ENCODE peak calls at places on chromosomes 16 and 17, in eight cellular contexts. B is A673; Q is astrocyte; J is adrenal gland; L is ascending aorta; Z is CD4-positive, alpha-beta memory T cell; O is thyroid gland; A is H9. X is an unnamed sample. For H3K4me1, the result is how much of the 10 kb centered on the place peaks cover.

GRCh38 chr16:68073902-68074760 is 11.0 kb upstream of the NFATC3 start:
- DNase-seq in Z (no peak), B (no peak), A (no peak), J (no peak), L (no peak), Q (no peak), O (no peak), X (no peak)

GRCh38 chr17:13759936-13760335 is 158.2 kb upstream of the HS3ST3A1 start:
- DNase-seq in Q (no peak), A (no peak), Z (no peak), B (no peak), O (no peak), L (no peak), J (no peak), X (no peak)

GRCh38 chr17:45132569-45133463 is 501 bp upstream of the PLCD3 start:
- DNase-seq in L (no peak), J (peak), Z (peak), O (peak), A (peak), Q (peak), B (peak), X (peak)

GRCh38 chr17:43393944-43394482 is 4.8 kb upstream of the ARL4D start:
- DNase-seq in A (peak), L (peak), O (peak), B (peak), Q (peak), Z (peak), J (peak), X (peak)

GRCh38 chr17:82970067-82970466 is 109.3 kb upstream of the METRNL start:
- DNase-seq in L (no peak), J (no peak), B (no peak), Q (no peak), A (peak), O (no peak), Z (no peak), X (no peak)

GRCh38 chr17:82598256-82599011 is 49.8 kb downstream of the WDR45B start:
- DNase-seq in L (no peak), Z (no peak), J (no peak), B (no peak), A (no peak), Q (peak), O (no peak), X (no peak)

GRCh38 chr17:80769936-80770625 is 221.6 kb upstream of the CHMP6 start:
- DNase-seq in J (no peak), A (no peak), O (no peak), L (no peak), Q (no peak), Z (no peak), B (no peak), X (no peak)

GRCh38 chr16:50151322-50151721 is 1.8 kb upstream of the TENT4B start:
- DNase-seq in L (no peak), Z (no peak), B (no peak), A (no peak), O (no peak), Q (no peak), J (no peak), X (no peak)

GRCh38 chr16:58110590-58111330 is 18.4 kb downstream of the CFAP20 start:
- DNase-seq in O (no peak), B (peak), L (no peak), Q (no peak), Z (no peak), A (no peak), J (no peak), X (no peak)

GRCh38 chr17:57999496-58000017 is 7.5 kb downstream of the SRSF1 start:
- DNase-seq in B (peak), O (no peak), Z (peak), L (no peak), A (no peak), J (no peak), Q (peak), X (no peak)

GRCh38 chr17:27797390-27798091 is 2.8 kb downstream of the NOS2 start:
- DNase-seq in A (no peak), Q (no peak), L (no peak), B (no peak), J (no peak), Z (no peak), O (no peak), X (no peak)

GRCh38 chr17:50459081-50459676 is 9.5 kb downstream of the CHAD start:
- DNase-seq in J (no peak), L (no peak), B (no peak), O (no peak), A (no peak), Z (no peak), Q (no peak), X (peak)

GRCh38 chr16:66928702-66929388 is 3.5 kb upstream of the RRAD start:
- DNase-seq in O (peak), Q (no peak), J (no peak), B (peak), L (no peak), A (peak), Z (no peak), X (no peak)

DNA sequence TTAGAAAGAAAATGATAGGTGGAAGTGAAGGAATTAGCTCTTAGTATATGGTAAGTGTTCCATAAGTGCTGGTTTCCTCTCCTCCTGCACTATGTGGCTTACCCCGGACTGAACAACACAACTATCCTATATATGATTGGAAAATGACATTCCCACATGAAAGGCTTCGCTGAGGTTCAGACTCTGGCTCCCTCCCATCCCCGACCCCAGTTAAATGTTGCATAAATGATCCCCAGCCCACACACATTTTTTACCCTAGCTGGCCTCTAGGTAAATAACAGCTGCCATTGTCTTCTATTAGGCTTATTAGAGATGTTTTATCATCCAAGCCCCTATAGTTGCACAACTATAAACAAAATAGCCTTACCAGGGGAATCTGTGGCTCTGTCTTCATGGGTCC is 495.6 kb upstream of the CDH11 start:
- DNase-seq in J (no peak), A (no peak), Z (no peak), O (no peak), B (no peak), Q (no peak), L (no peak), X (no peak)
- H3K4me1 ChIP-seq in J (under half), A (under half), Z (under half), O (under half), B (under half), Q (under half), L (under half), X (under half)

GRCh38 chr17:79484600-79485398 is 126.1 kb downstream of the RBFOX3 start:
- DNase-seq in B (no peak), O (no peak), J (no peak), A (no peak), Q (no peak), L (no peak), Z (no peak), X (no peak)

GRCh38 chr17:79485399-79485985 is 125.4 kb downstream of the RBFOX3 start:
- DNase-seq in A (no peak), O (no peak), J (no peak), B (no peak), Q (no peak), L (no peak), Z (no peak), X (no peak)

GRCh38 chr17:79485991-79486390 is 124.9 kb downstream of the RBFOX3 start:
- DNase-seq in O (no peak), Z (no peak), L (no peak), Q (no peak), J (no peak), A (peak), B (no peak), X (no peak)

GRCh38 chr17:79483842-79484241 is 127.0 kb downstream of the RBFOX3 start:
- DNase-seq in O (no peak), L (no peak), B (no peak), Z (no peak), Q (no peak), J (no peak), A (no peak), X (no peak)

GRCh38 chr17:79487149-79487548 is 123.7 kb downstream of the RBFOX3 start:
- DNase-seq in A (no peak), O (no peak), L (no peak), Q (no peak), Z (no peak), J (no peak), B (no peak), X (no peak)
- H3K27ac ChIP-seq in A (no peak), O (no peak), L (no peak), Q (no peak), Z (no peak), J (no peak), B (no peak), X (no peak)

GRCh38 chr17:35083071-35083470 is 19.6 kb upstream of the RFFL start:
- DNase-seq in Z (no peak), J (no peak), O (no peak), A (no peak), Q (no peak), L (no peak), B (no peak), X (no peak)
- H3K4me1 ChIP-seq in Z (half or more), J (under half), O (under half), A (under half), Q (under half), L (under half), B (under half), X (half or more)

GRCh38 chr16:11566398-11566797 is 20.3 kb downstream of the LITAF start:
- DNase-seq in L (no peak), O (no peak), A (no peak), B (no peak), Z (no peak), Q (no peak), J (no peak), X (no peak)

GRCh38 chr16:11570258-11570657 is 16.5 kb downstream of the LITAF start:
- DNase-seq in Z (no peak), Q (no peak), B (no peak), L (no peak), J (no peak), A (no peak), O (no peak), X (no peak)

GRCh38 chr16:11571549-11571948 is 15.2 kb downstream of the LITAF start:
- DNase-seq in L (no peak), Z (no peak), O (no peak), B (no peak), A (no peak), J (no peak), Q (no peak), X (no peak)

GRCh38 chr16:11572301-11572995 is 14.3 kb downstream of the LITAF start:
- DNase-seq in O (no peak), J (no peak), Z (peak), B (no peak), Q (no peak), A (no peak), L (no peak), X (no peak)

DNA sequence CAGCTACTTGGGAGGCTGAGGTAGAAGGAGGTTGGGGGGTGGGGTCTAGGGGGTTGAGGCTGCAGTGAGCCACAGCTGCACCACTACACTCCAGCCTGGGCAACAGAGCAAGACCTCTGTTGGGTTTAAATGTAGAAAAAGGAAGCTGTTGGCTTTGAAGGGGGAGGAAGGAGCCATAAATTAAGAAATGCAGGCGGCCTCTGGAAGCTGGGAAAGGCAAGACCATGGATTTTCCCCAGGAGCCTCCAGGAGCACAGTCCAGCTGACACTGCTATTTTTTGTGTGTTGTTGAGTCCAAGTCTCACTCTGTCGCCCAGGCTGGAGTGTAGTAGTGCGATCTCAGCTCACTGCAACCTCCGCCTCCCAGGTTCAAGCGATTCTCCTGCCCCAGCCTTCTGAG is 15.9 kb downstream of the LITAF start:
- DNase-seq in B (no peak), O (no peak), J (no peak), L (no peak), A (no peak), Z (no peak), Q (no peak), X (no peak)
- H3K27ac ChIP-seq in B (no peak), O (no peak), J (no peak), L (no peak), A (no peak), Z (no peak), Q (no peak), X (no peak)

DNA sequence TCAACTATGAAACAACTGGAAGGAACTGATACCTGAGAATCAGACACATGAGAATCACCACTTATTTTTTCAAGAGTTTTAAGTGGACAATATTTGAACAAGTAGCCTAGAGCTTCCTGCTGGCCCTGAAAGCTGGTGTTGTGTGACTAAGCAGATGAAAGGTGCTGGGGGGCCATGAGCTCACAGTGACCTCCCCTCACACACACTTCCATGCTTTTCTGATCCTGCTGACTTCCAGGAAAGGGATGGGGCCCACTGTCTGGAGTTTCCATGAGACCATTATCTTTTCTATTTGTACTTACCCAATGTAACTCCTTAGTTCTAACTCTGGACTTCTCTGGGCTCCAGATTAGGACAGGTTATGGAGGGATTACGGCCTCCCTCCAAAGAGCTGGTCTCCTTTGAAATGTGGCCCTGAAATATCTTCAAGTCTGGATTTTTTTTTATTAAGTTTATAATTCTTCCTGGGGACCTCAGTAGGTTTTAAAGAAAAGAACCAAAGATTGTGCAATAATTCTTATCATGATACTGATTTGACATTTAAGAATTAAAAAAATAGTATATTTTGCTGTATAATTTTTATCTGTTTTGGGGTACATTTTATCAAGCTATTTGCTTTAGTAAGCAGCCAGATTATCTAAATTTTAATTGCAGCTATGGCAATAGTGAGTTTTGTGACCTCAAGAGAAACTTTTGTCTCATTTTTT is 4.9 kb downstream of the CAPNS2 start:
- DNase-seq in B (no peak), Q (no peak), A (no peak), L (no peak), Z (no peak), O (peak), J (no peak), X (no peak)
- H3K4me1 ChIP-seq in B (under half), Q (under half), A (under half), L (under half), Z (under half), O (under half), J (under half), X (under half)

DNA sequence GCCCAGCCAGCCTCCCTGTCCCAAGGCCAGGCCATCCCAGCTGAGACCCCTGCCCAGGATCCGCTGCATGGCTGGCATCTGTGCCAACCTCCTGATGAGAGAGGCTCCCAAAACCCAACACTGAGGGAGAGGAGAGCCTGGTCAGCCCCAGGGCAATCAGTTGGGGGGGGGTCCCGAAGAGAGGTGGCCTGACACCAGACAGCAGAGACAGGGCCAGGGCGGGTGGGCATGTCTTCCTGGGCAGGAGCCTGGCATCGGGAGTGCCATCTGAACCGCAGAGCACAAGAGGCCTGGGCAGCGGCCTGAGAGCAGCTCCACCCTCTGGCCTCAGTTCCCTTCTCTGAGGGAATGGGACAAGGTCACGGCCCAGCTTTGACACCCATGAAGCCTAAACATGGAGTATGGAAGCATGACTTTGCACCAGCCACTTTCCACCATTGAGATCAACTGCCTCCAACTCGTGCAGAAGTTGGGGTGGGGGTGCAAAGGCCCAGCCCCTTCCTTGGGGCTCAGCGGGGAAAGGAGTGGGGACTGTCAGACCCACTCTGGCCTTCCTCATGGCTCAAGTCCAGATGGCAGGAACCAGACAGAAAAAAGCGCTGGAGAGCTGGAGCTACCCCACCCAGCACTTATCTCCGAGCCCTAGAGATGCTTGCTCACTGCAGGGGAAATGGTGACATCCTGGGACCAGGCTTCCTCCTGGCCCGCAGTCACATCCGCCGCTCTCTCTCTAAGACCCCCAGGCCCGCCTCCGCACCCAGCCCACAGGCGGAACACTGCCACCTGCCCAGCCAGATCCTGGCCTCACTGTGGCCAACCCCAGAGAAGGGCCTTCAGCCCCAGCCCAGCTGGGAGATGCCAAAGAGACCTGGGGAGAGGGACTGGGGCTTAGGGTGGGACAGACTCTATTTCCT is 9.7 kb downstream of the RHBDF2 start:
- DNase-seq in B (no peak), O (no peak), Q (no peak), L (no peak), J (no peak), A (no peak), Z (no peak), X (no peak)
- H3K27ac ChIP-seq in B (no peak), O (no peak), Q (no peak), L (peak), J (peak), A (no peak), Z (peak), X (no peak)

DNA sequence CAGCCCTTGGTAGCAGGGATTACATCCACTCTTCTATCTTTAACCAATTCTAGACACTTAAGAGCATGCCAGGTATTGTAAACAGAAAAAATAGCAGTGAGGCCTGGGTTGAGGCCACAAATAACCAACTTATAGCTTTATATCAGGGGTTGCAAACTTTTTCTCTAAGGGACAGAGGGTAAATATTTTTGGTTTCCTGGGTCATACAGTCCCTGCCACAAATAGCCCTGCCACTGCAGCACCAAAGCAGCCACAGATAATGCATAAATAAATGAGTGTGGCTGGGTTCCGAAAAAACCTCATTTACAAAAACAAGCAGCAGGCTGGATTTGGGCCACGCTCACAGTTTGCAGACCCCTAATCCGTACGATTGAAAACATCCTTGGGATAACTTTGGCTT is 46.7 kb downstream of the STAT3 start:
- DNase-seq in J (no peak), O (no peak), L (no peak), Q (no peak), B (no peak), A (no peak), Z (no peak), X (no peak)
- H3K4me1 ChIP-seq in J (under half), O (under half), L (under half), Q (under half), B (under half), A (under half), Z (half or more), X (under half)

X was measured in RWPE2.